ENCODE peak calls at places on chromosome 16, in six cellular contexts. One of them, this sample, is unnamed.
A peak's percentile ranks its signal among the peaks of the same experiment; 100 is the strongest.

GRCh38 chr16:16143038-16143763 is 80.1 kb downstream of the ABCC6 start:
- DNase-seq in AG09309: no peak
- DNase-seq in fibroblast of the aortic adventitia: no peak
- DNase-seq in NCI-H1092 treated with DMSO at 0.1 percent for 48 hours: no peak
- DNase-seq in iris pigment epithelial cell: no peak
- DNase-seq in HTR-8/SVneo: peak; percentile 44
- DNase-seq in this sample: peak; percentile 63

GRCh38 chr16:81703177-81704155 is 75.6 kb upstream of the PLCG2 start:
- DNase-seq in HTR-8/SVneo: peak; percentile 66
- DNase-seq in fibroblast of the aortic adventitia: peak; percentile 84
- DNase-seq in AG09309: peak; percentile 87
- DNase-seq in iris pigment epithelial cell: peak; percentile 96
- DNase-seq in NCI-H1092 treated with DMSO at 0.1 percent for 48 hours: no peak
- DNase-seq in this sample: no peak

GRCh38 chr16:31451201-31451600 is 8.1 kb upstream of the ARMC5 start:
- DNase-seq in NCI-H1092 treated with DMSO at 0.1 percent for 48 hours: no peak
- DNase-seq in fibroblast of the aortic adventitia: no peak
- DNase-seq in iris pigment epithelial cell: no peak
- DNase-seq in AG09309: no peak
- DNase-seq in HTR-8/SVneo: no peak
- DNase-seq in this sample: no peak

GRCh38 chr16:53822936-53823529 is 119.1 kb downstream of the FTO start:
- DNase-seq in iris pigment epithelial cell: peak; percentile 32
- DNase-seq in AG09309: no peak
- DNase-seq in HTR-8/SVneo: no peak
- DNase-seq in fibroblast of the aortic adventitia: peak; percentile 14
- DNase-seq in NCI-H1092 treated with DMSO at 0.1 percent for 48 hours: no peak
- DNase-seq in this sample: no peak

GRCh38 chr16:82649766-82650165 is 23.0 kb downstream of the CDH13 start:
- DNase-seq in iris pigment epithelial cell: peak; percentile 71
- DNase-seq in AG09309: no peak
- DNase-seq in fibroblast of the aortic adventitia: no peak
- DNase-seq in HTR-8/SVneo: no peak
- DNase-seq in NCI-H1092 treated with DMSO at 0.1 percent for 48 hours: no peak
- DNase-seq in this sample: no peak

GRCh38 chr16:53094013-53094630 is 39.3 kb downstream of the CHD9 start:
- DNase-seq in iris pigment epithelial cell: peak; percentile 29
- DNase-seq in fibroblast of the aortic adventitia: no peak
- DNase-seq in HTR-8/SVneo: no peak
- DNase-seq in AG09309: no peak
- DNase-seq in NCI-H1092 treated with DMSO at 0.1 percent for 48 hours: peak; percentile 46
- DNase-seq in this sample: no peak

GRCh38 chr16:74720579-74720978 is 19.9 kb upstream of the MLKL start:
- DNase-seq in HTR-8/SVneo: no peak
- DNase-seq in iris pigment epithelial cell: no peak
- DNase-seq in NCI-H1092 treated with DMSO at 0.1 percent for 48 hours: no peak
- DNase-seq in fibroblast of the aortic adventitia: no peak
- DNase-seq in AG09309: no peak
- DNase-seq in this sample: no peak

GRCh38 chr16:66549284-66550131 is at the start of gene TK2:
- DNase-seq in NCI-H1092 treated with DMSO at 0.1 percent for 48 hours: peak; percentile 73
- DNase-seq in iris pigment epithelial cell: peak; percentile 71
- DNase-seq in fibroblast of the aortic adventitia: no peak
- DNase-seq in AG09309: no peak
- DNase-seq in HTR-8/SVneo: peak; percentile 69
- DNase-seq in this sample: peak; percentile 72

GRCh38 chr16:46732561-46732960 is 15.6 kb downstream of the MYLK3 start:
- DNase-seq in HTR-8/SVneo: no peak
- DNase-seq in iris pigment epithelial cell: no peak
- DNase-seq in fibroblast of the aortic adventitia: no peak
- DNase-seq in AG09309: no peak
- DNase-seq in NCI-H1092 treated with DMSO at 0.1 percent for 48 hours: no peak
- DNase-seq in this sample: no peak

GRCh38 chr16:716250-716607 is 1.3 kb downstream of the METRN start:
- DNase-seq in HTR-8/SVneo: no peak
- DNase-seq in fibroblast of the aortic adventitia: peak; percentile 60
- DNase-seq in iris pigment epithelial cell: peak; percentile 49
- DNase-seq in NCI-H1092 treated with DMSO at 0.1 percent for 48 hours: peak; percentile 41
- DNase-seq in AG09309: no peak
- DNase-seq in this sample: peak; percentile 68

GRCh38 chr16:81590714-81591537 is 146.3 kb downstream of the CMIP start:
- DNase-seq in NCI-H1092 treated with DMSO at 0.1 percent for 48 hours: peak; percentile 30
- DNase-seq in iris pigment epithelial cell: no peak
- DNase-seq in HTR-8/SVneo: no peak
- DNase-seq in fibroblast of the aortic adventitia: no peak
- DNase-seq in AG09309: no peak
- DNase-seq in this sample: no peak

GRCh38 chr16:185213-185612 is 5.0 kb downstream of the HBQ1 start:
- DNase-seq in NCI-H1092 treated with DMSO at 0.1 percent for 48 hours: no peak
- DNase-seq in fibroblast of the aortic adventitia: no peak
- DNase-seq in HTR-8/SVneo: no peak
- DNase-seq in iris pigment epithelial cell: no peak
- DNase-seq in AG09309: no peak
- DNase-seq in this sample: no peak

GRCh38 chr16:8931864-8932263 is 31.8 kb downstream of the USP7 start:
- DNase-seq in AG09309: no peak
- DNase-seq in HTR-8/SVneo: peak; percentile 40
- DNase-seq in fibroblast of the aortic adventitia: peak; percentile 74
- DNase-seq in iris pigment epithelial cell: peak; percentile 64
- DNase-seq in NCI-H1092 treated with DMSO at 0.1 percent for 48 hours: no peak
- DNase-seq in this sample: peak; percentile 74

GRCh38 chr16:27377666-27378485 is 24.1 kb upstream of the IL21R start:
- DNase-seq in NCI-H1092 treated with DMSO at 0.1 percent for 48 hours: no peak
- DNase-seq in AG09309: no peak
- DNase-seq in fibroblast of the aortic adventitia: no peak
- DNase-seq in HTR-8/SVneo: no peak
- DNase-seq in iris pigment epithelial cell: no peak
- DNase-seq in this sample: no peak

This sample was measured in WTC11.